ENCODE peak calls at places on chromosomes 13 and 19, in six cellular contexts. A is prostate gland, R is AG04450, X is iPS DF 6.9, S is gastrocnemius medialis, Q is tibial nerve. P is an unnamed sample.

GRCh38 chr13:75226092-75226491 is 255.9 kb downstream of the TBC1D4 start:
- DNase-seq in A (no peak), X (peak; percentile 11), R (no peak), Q (no peak), S (no peak), P (no peak)

GRCh38 chr13:49711218-49711863 is 20.1 kb upstream of the EBPL start:
- DNase-seq in R (peak; percentile 58), X (no peak), S (no peak), A (no peak), Q (no peak), P (no peak)

GRCh38 chr13:25886438-25887214 is 165.2 kb downstream of the SHISA2 start:
- DNase-seq in Q (no peak), S (no peak), X (no peak), A (no peak), R (peak; percentile 27), P (no peak)

GRCh38 chr19:20925481-20925880 is 2.4 kb downstream of the ZNF85 start:
- DNase-seq in Q (no peak), R (no peak), X (no peak), A (no peak), S (no peak), P (no peak)

GRCh38 chr13:112012004-112012704 is 54.8 kb upstream of the SOX1 start:
- DNase-seq in A (peak; percentile 13), R (no peak), X (no peak), Q (no peak), S (no peak), P (no peak)

GRCh38 chr19:28358604-28359003 is 854.3 kb downstream of the UQCRFS1 start:
- DNase-seq in S (no peak), R (no peak), Q (no peak), A (no peak), X (no peak), P (no peak)

GRCh38 chr19:28103916-28104315 is 1109.0 kb downstream of the UQCRFS1 start:
- DNase-seq in S (no peak), Q (no peak), A (no peak), X (no peak), R (no peak), P (no peak)

GRCh38 chr13:67225252-67226159 is 4.6 kb downstream of the PCDH9 start:
- DNase-seq in Q (no peak), X (no peak), A (no peak), R (no peak), S (no peak), P (no peak)

GRCh38 chr13:29993716-29994488 is 143.5 kb upstream of the UBL3 start:
- DNase-seq in A (no peak), R (peak; percentile 64), S (no peak), Q (no peak), X (no peak), P (no peak)

GRCh38 chr19:1847684-1848398 is 442 bp downstream of the REXO1 start:
- DNase-seq in Q (no peak), S (no peak), R (no peak), X (no peak), A (no peak), P (no peak)

GRCh38 chr19:40646564-40647254 is 43.7 kb downstream of the NUMBL start:
- DNase-seq in X (no peak), Q (no peak), A (no peak), S (no peak), R (no peak), P (no peak)

GRCh38 chr19:13788991-13789390 is 6.3 kb upstream of the ZSWIM4 start:
- DNase-seq in Q (no peak), A (no peak), S (no peak), R (no peak), X (no peak), P (no peak)

GRCh38 chr13:66402071-66402470 is 828.1 kb downstream of the PCDH9 start:
- DNase-seq in S (no peak), Q (no peak), A (no peak), R (no peak), X (no peak), P (no peak)

GRCh38 chr19:17576758-17577532 is 21.5 kb downstream of the COLGALT1 start:
- DNase-seq in R (no peak), Q (peak; percentile 75), X (peak; percentile 92), A (no peak), S (no peak), P (peak; percentile 47)

GRCh38 chr13:30718661-30719520 is 16.5 kb upstream of the ALOX5AP start:
- DNase-seq in S (no peak), Q (no peak), R (peak; percentile 74), X (no peak), A (no peak), P (no peak)

GRCh38 chr13:83780201-83780600 is 102.1 kb downstream of the SLITRK1 start:
- DNase-seq in R (no peak), S (no peak), Q (no peak), A (no peak), X (peak; percentile 52), P (no peak)

GRCh38 chr13:113806526-113806925 is 47.5 kb downstream of the TMEM255B start:
- DNase-seq in Q (no peak), R (no peak), X (no peak), A (no peak), S (no peak), P (no peak)
- H3K27me3 ChIP-seq in Q (no peaks in the 10 kb centered on the region), R (no peaks in the 10 kb centered on the region), X (no peaks in the 10 kb centered on the region), A (no peaks in the 10 kb centered on the region), S (no peaks in the 10 kb centered on the region), P (no peaks in the 10 kb centered on the region)

GRCh38 chr13:73450583-73450982 is 391.8 kb downstream of the KLF5 start:
- DNase-seq in S (no peak), X (no peak), A (no peak), Q (no peak), R (no peak), P (no peak)
- H3K27me3 ChIP-seq in S (no peaks in the 10 kb centered on the region), X (no peaks in the 10 kb centered on the region), A (no peaks in the 10 kb centered on the region), Q (no peaks in the 10 kb centered on the region), R (no peaks in the 10 kb centered on the region), P (no peaks in the 10 kb centered on the region)

GRCh38 chr19:49421039-49421877 is 2.0 kb downstream of the PTH2 start:
- DNase-seq in R (no peak), S (no peak), A (peak; percentile 20), Q (no peak), X (peak; percentile 97), P (peak; percentile 73)

GRCh38 chr19:49421878-49422202 is 1.4 kb downstream of the PTH2 start:
- DNase-seq in R (no peak), X (no peak), Q (no peak), A (no peak), S (no peak), P (no peak)

GRCh38 chr19:49419173-49419572 is 4.1 kb downstream of the PTH2 start:
- DNase-seq in X (no peak), A (no peak), R (no peak), Q (no peak), S (no peak), P (no peak)

GRCh38 chr19:49422407-49423277 is 599 bp downstream of the PTH2 start:
- DNase-seq in Q (no peak), A (no peak), S (no peak), R (no peak), X (no peak), P (peak; percentile 50)

DNA sequence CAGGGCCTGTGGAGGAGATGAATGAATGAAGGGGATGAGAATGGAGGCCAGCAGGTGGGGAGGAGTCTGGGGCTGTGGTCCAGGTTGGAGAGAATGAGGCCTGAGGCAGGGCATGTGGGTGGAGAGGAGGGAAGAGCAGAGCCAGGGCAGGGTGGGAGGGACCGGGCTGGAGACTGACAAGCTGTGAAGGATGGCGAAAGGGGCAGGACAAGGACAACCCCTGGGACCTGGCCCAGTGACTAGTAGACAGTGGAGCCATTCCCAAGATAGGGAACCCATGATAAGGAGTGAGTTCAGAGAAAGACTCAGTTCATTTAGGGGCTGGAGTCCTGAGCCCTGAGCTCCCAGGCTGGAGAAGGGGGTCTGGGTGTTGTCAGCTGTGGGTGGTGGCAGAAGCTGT is 3.0 kb downstream of the PTH2 start:
- DNase-seq in S (no peak), A (no peak), X (no peak), Q (no peak), R (no peak), P (no peak)
- H3K27me3 ChIP-seq in S (peaks cover 69% of the 10 kb centered on the region), A (peaks cover 42% of the 10 kb centered on the region), X (peaks cover 24% of the 10 kb centered on the region), Q (peaks cover 100% of the 10 kb centered on the region), R (peaks cover 83% of the 10 kb centered on the region), P (peaks cover 78% of the 10 kb centered on the region)

GRCh38 chr19:47026156-47026555 is 6.5 kb downstream of the NPAS1 start:
- DNase-seq in Q (no peak), R (no peak), S (no peak), X (no peak), A (no peak), P (no peak)
- H3K27me3 ChIP-seq in Q (peaks cover 92% of the 10 kb centered on the region), R (peaks cover 52% of the 10 kb centered on the region), S (peaks cover 62% of the 10 kb centered on the region), X (peaks cover 15% of the 10 kb centered on the region), A (peaks cover 24% of the 10 kb centered on the region), P (peaks cover 17% of the 10 kb centered on the region)

GRCh38 chr19:45972081-45972943 is 1.4 kb downstream of the NOVA2 start:
- DNase-seq in Q (no peak), A (no peak), R (no peak), S (no peak), X (no peak), P (no peak)
- H3K27me3 ChIP-seq in Q (peaks cover 95% of the 10 kb centered on the region), A (peaks cover 15% of the 10 kb centered on the region), R (peaks cover 53% of the 10 kb centered on the region), S (peaks cover 61% of the 10 kb centered on the region), X (no peaks in the 10 kb centered on the region), P (peaks cover 29% of the 10 kb centered on the region)

GRCh38 chr13:94712812-94713555 is 639 bp upstream of the SOX21 start:
- DNase-seq in A (peak; percentile 56), S (no peak), Q (no peak), X (no peak), R (no peak), P (no peak)
- H3K27me3 ChIP-seq in A (peaks cover 5% of the 10 kb centered on the region), S (peaks cover 75% of the 10 kb centered on the region), Q (peaks cover 81% of the 10 kb centered on the region), X (peaks cover 9% of the 10 kb centered on the region), R (peaks cover 71% of the 10 kb centered on the region), P (peaks cover 90% of the 10 kb centered on the region)

GRCh38 chr19:18780631-18781030 is 10.5 kb downstream of the COMP start:
- DNase-seq in A (no peak), R (no peak), X (no peak), S (no peak), Q (no peak), P (no peak)
- H3K27me3 ChIP-seq in A (no peaks in the 10 kb centered on the region), R (no peaks in the 10 kb centered on the region), X (peaks cover 31% of the 10 kb centered on the region), S (peaks cover 3% of the 10 kb centered on the region), Q (peaks cover 17% of the 10 kb centered on the region), P (peaks cover 4% of the 10 kb centered on the region)

DNA sequence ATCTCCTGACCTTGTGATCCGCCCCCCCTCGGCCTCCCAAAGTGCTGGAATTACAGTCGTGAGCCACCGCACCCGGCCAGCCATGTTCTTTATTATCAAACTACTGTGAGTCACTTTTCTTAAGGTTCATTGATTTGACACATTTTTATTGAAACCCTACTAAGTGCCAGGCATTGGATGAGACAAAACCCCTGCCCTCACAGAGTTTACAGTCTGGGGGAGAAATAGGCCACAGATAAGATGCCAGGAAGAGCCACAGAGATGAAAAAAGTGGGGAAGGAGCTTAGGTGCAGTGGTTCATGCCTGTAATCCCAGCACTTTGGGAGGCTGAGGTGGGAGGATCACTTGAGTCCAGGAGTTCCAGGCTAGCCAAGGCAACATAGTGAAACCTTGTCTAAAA is 14.5 kb upstream of the MAP2K2 start:
- DNase-seq in S (no peak), A (no peak), R (no peak), Q (no peak), X (no peak), P (no peak)
- H3K27me3 ChIP-seq in S (no peaks in the 10 kb centered on the region), A (no peaks in the 10 kb centered on the region), R (no peaks in the 10 kb centered on the region), Q (no peaks in the 10 kb centered on the region), X (no peaks in the 10 kb centered on the region), P (no peaks in the 10 kb centered on the region)

P was measured in heart right ventricle.